ENCODE peak calls at places on chromosomes 4 and X, in four cellular contexts. One of them, this sample, is unnamed.

GRCh38 chr4:54186371-54186770 is 42.7 kb upstream of the PDGFRA start:
- DNase-seq in stimulated activated CD4-positive, alpha-beta T cell treated with anti-CD3 and anti-CD28 coated beads, Interleukin-1b, Interleukin-23, amount 100 ng/mL, for 48 hours: no peak
- DNase-seq in EL: no peak
- DNase-seq in amniotic stem cell: no peak
- DNase-seq in this sample: no peak

GRCh38 chrX:124229374-124229773 is 103.1 kb upstream of the TEX13D start:
- DNase-seq in amniotic stem cell: no peak
- DNase-seq in EL: no peak
- DNase-seq in stimulated activated CD4-positive, alpha-beta T cell treated with anti-CD3 and anti-CD28 coated beads, Interleukin-1b, Interleukin-23, amount 100 ng/mL, for 48 hours: no peak
- DNase-seq in this sample: no peak

GRCh38 chrX:153687121-153688039 is at the start of gene SLC6A8:
- DNase-seq in EL: peak; percentile 69
- DNase-seq in amniotic stem cell: peak; percentile 4
- DNase-seq in stimulated activated CD4-positive, alpha-beta T cell treated with anti-CD3 and anti-CD28 coated beads, Interleukin-1b, Interleukin-23, amount 100 ng/mL, for 48 hours: no peak
- DNase-seq in this sample: peak; percentile 71

GRCh38 chr4:89915937-89916336 is 21.3 kb downstream of the MMRN1 start:
- DNase-seq in EL: no peak
- DNase-seq in amniotic stem cell: no peak
- DNase-seq in stimulated activated CD4-positive, alpha-beta T cell treated with anti-CD3 and anti-CD28 coated beads, Interleukin-1b, Interleukin-23, amount 100 ng/mL, for 48 hours: no peak
- DNase-seq in this sample: no peak

GRCh38 chrX:140157611-140158010 is 192.3 kb upstream of the CXorf66 start:
- DNase-seq in EL: peak; percentile 8
- DNase-seq in stimulated activated CD4-positive, alpha-beta T cell treated with anti-CD3 and anti-CD28 coated beads, Interleukin-1b, Interleukin-23, amount 100 ng/mL, for 48 hours: no peak
- DNase-seq in amniotic stem cell: no peak
- DNase-seq in this sample: no peak

GRCh38 chr4:151719045-151719743 is 41.6 kb downstream of the GATB start:
- DNase-seq in EL: no peak
- DNase-seq in stimulated activated CD4-positive, alpha-beta T cell treated with anti-CD3 and anti-CD28 coated beads, Interleukin-1b, Interleukin-23, amount 100 ng/mL, for 48 hours: no peak
- DNase-seq in amniotic stem cell: no peak
- DNase-seq in this sample: no peak

GRCh38 chr4:183996868-183997267 is 91.8 kb downstream of the STOX2 start:
- DNase-seq in amniotic stem cell: no peak
- DNase-seq in stimulated activated CD4-positive, alpha-beta T cell treated with anti-CD3 and anti-CD28 coated beads, Interleukin-1b, Interleukin-23, amount 100 ng/mL, for 48 hours: no peak
- DNase-seq in EL: peak; percentile 69
- DNase-seq in this sample: no peak

GRCh38 chr4:98113005-98113404 is 30.3 kb downstream of the STPG2 start:
- DNase-seq in amniotic stem cell: no peak
- DNase-seq in stimulated activated CD4-positive, alpha-beta T cell treated with anti-CD3 and anti-CD28 coated beads, Interleukin-1b, Interleukin-23, amount 100 ng/mL, for 48 hours: no peak
- DNase-seq in EL: peak; percentile 18
- DNase-seq in this sample: no peak

GRCh38 chrX:40174594-40175415 is 77.0 kb upstream of the BCOR start:
- DNase-seq in stimulated activated CD4-positive, alpha-beta T cell treated with anti-CD3 and anti-CD28 coated beads, Interleukin-1b, Interleukin-23, amount 100 ng/mL, for 48 hours: peak; percentile 61
- DNase-seq in amniotic stem cell: no peak
- DNase-seq in EL: peak; percentile 55
- DNase-seq in this sample: no peak

GRCh38 chr4:55880652-55881280 is 27.3 kb downstream of the EXOC1 start:
- DNase-seq in stimulated activated CD4-positive, alpha-beta T cell treated with anti-CD3 and anti-CD28 coated beads, Interleukin-1b, Interleukin-23, amount 100 ng/mL, for 48 hours: no peak
- DNase-seq in EL: no peak
- DNase-seq in amniotic stem cell: no peak
- DNase-seq in this sample: no peak

GRCh38 chrX:133938530-133938929 is 46.9 kb downstream of the GPC3 start:
- DNase-seq in stimulated activated CD4-positive, alpha-beta T cell treated with anti-CD3 and anti-CD28 coated beads, Interleukin-1b, Interleukin-23, amount 100 ng/mL, for 48 hours: no peak
- DNase-seq in amniotic stem cell: no peak
- DNase-seq in EL: no peak
- DNase-seq in this sample: no peak

GRCh38 chrX:119604778-119605177 is 1.4 kb downstream of the NKRF start:
- DNase-seq in stimulated activated CD4-positive, alpha-beta T cell treated with anti-CD3 and anti-CD28 coated beads, Interleukin-1b, Interleukin-23, amount 100 ng/mL, for 48 hours: no peak
- DNase-seq in amniotic stem cell: no peak
- DNase-seq in EL: no peak
- DNase-seq in this sample: no peak

GRCh38 chr4:14110407-14110806 is 482.9 kb upstream of the BOD1L1 start:
- DNase-seq in stimulated activated CD4-positive, alpha-beta T cell treated with anti-CD3 and anti-CD28 coated beads, Interleukin-1b, Interleukin-23, amount 100 ng/mL, for 48 hours: no peak
- DNase-seq in EL: peak; percentile 81
- DNase-seq in amniotic stem cell: peak; percentile 42
- DNase-seq in this sample: no peak

GRCh38 chr4:141134051-141134450 is 782 bp upstream of the RNF150 start:
- DNase-seq in EL: peak; percentile 29
- DNase-seq in amniotic stem cell: no peak
- DNase-seq in stimulated activated CD4-positive, alpha-beta T cell treated with anti-CD3 and anti-CD28 coated beads, Interleukin-1b, Interleukin-23, amount 100 ng/mL, for 48 hours: no peak
- DNase-seq in this sample: no peak

GRCh38 chr4:62408467-62408866 is 1208.3 kb downstream of the ADGRL3 start:
- DNase-seq in EL: no peak
- DNase-seq in stimulated activated CD4-positive, alpha-beta T cell treated with anti-CD3 and anti-CD28 coated beads, Interleukin-1b, Interleukin-23, amount 100 ng/mL, for 48 hours: no peak
- DNase-seq in amniotic stem cell: no peak
- DNase-seq in this sample: no peak

GRCh38 chrX:821311-822178 is 191.0 kb downstream of the SHOX start:
- DNase-seq in stimulated activated CD4-positive, alpha-beta T cell treated with anti-CD3 and anti-CD28 coated beads, Interleukin-1b, Interleukin-23, amount 100 ng/mL, for 48 hours: no peak
- DNase-seq in amniotic stem cell: no peak
- DNase-seq in EL: no peak
- DNase-seq in this sample: no peak

GRCh38 chrX:115177941-115178340 is 11.3 kb upstream of the RBMXL3 start:
- DNase-seq in stimulated activated CD4-positive, alpha-beta T cell treated with anti-CD3 and anti-CD28 coated beads, Interleukin-1b, Interleukin-23, amount 100 ng/mL, for 48 hours: no peak
- DNase-seq in amniotic stem cell: no peak
- DNase-seq in EL: no peak
- DNase-seq in this sample: no peak

GRCh38 chrX:45196701-45197100 is 4.0 kb downstream of the DIPK2B start:
- DNase-seq in amniotic stem cell: no peak
- DNase-seq in EL: peak; percentile 62
- DNase-seq in stimulated activated CD4-positive, alpha-beta T cell treated with anti-CD3 and anti-CD28 coated beads, Interleukin-1b, Interleukin-23, amount 100 ng/mL, for 48 hours: no peak
- DNase-seq in this sample: no peak

GRCh38 chrX:110004210-110004609 is 1.3 kb downstream of the TMEM164 start:
- DNase-seq in stimulated activated CD4-positive, alpha-beta T cell treated with anti-CD3 and anti-CD28 coated beads, Interleukin-1b, Interleukin-23, amount 100 ng/mL, for 48 hours: no peak
- DNase-seq in EL: no peak
- DNase-seq in amniotic stem cell: no peak
- DNase-seq in this sample: peak; percentile 43

GRCh38 chr4:155953151-155954117 is at the start of gene CTSO:
- DNase-seq in EL: peak; percentile 79
- DNase-seq in stimulated activated CD4-positive, alpha-beta T cell treated with anti-CD3 and anti-CD28 coated beads, Interleukin-1b, Interleukin-23, amount 100 ng/mL, for 48 hours: peak; percentile 70
- DNase-seq in amniotic stem cell: peak; percentile 65
- DNase-seq in this sample: peak; percentile 56

GRCh38 chrX:15579778-15580747 is 20.7 kb downstream of the ACE2 start:
- DNase-seq in EL: no peak
- DNase-seq in amniotic stem cell: no peak
- DNase-seq in stimulated activated CD4-positive, alpha-beta T cell treated with anti-CD3 and anti-CD28 coated beads, Interleukin-1b, Interleukin-23, amount 100 ng/mL, for 48 hours: no peak
- DNase-seq in this sample: no peak

GRCh38 chr4:24604558-24605214 is 20.3 kb upstream of the DHX15 start:
- DNase-seq in amniotic stem cell: no peak
- DNase-seq in EL: no peak
- DNase-seq in stimulated activated CD4-positive, alpha-beta T cell treated with anti-CD3 and anti-CD28 coated beads, Interleukin-1b, Interleukin-23, amount 100 ng/mL, for 48 hours: no peak
- DNase-seq in this sample: peak; percentile 5

GRCh38 chr4:91256043-91256442 is 1047.7 kb upstream of the GRID2 start:
- DNase-seq in stimulated activated CD4-positive, alpha-beta T cell treated with anti-CD3 and anti-CD28 coated beads, Interleukin-1b, Interleukin-23, amount 100 ng/mL, for 48 hours: no peak
- DNase-seq in EL: no peak
- DNase-seq in amniotic stem cell: no peak
- DNase-seq in this sample: no peak

GRCh38 chr4:38030023-38030422 is 69.8 kb downstream of the PTTG2 start:
- DNase-seq in amniotic stem cell: no peak
- DNase-seq in stimulated activated CD4-positive, alpha-beta T cell treated with anti-CD3 and anti-CD28 coated beads, Interleukin-1b, Interleukin-23, amount 100 ng/mL, for 48 hours: no peak
- DNase-seq in EL: peak; percentile 56
- DNase-seq in this sample: peak; percentile 24

GRCh38 chrX:29397506-29397905 is 810.3 kb downstream of the IL1RAPL1 start:
- DNase-seq in amniotic stem cell: no peak
- DNase-seq in EL: peak; percentile 1
- DNase-seq in stimulated activated CD4-positive, alpha-beta T cell treated with anti-CD3 and anti-CD28 coated beads, Interleukin-1b, Interleukin-23, amount 100 ng/mL, for 48 hours: no peak
- DNase-seq in this sample: no peak

GRCh38 chr4:11497972-11498371 is 69.3 kb upstream of the HS3ST1 start:
- DNase-seq in stimulated activated CD4-positive, alpha-beta T cell treated with anti-CD3 and anti-CD28 coated beads, Interleukin-1b, Interleukin-23, amount 100 ng/mL, for 48 hours: no peak
- DNase-seq in EL: no peak
- DNase-seq in amniotic stem cell: no peak
- DNase-seq in this sample: no peak

GRCh38 chr4:10403633-10404445 is 53.4 kb downstream of the ZNF518B start:
- DNase-seq in stimulated activated CD4-positive, alpha-beta T cell treated with anti-CD3 and anti-CD28 coated beads, Interleukin-1b, Interleukin-23, amount 100 ng/mL, for 48 hours: no peak
- DNase-seq in EL: peak; percentile 48
- DNase-seq in amniotic stem cell: peak; percentile 12
- DNase-seq in this sample: peak; percentile 26

GRCh38 chrX:2507904-2508630 is 7.3 kb upstream of the DHRSX start:
- DNase-seq in stimulated activated CD4-positive, alpha-beta T cell treated with anti-CD3 and anti-CD28 coated beads, Interleukin-1b, Interleukin-23, amount 100 ng/mL, for 48 hours: no peak
- DNase-seq in EL: no peak
- DNase-seq in amniotic stem cell: no peak
- DNase-seq in this sample: no peak

GRCh38 chrX:2819345-2820130 is 9.2 kb upstream of the GYG2 start:
- DNase-seq in EL: no peak
- DNase-seq in stimulated activated CD4-positive, alpha-beta T cell treated with anti-CD3 and anti-CD28 coated beads, Interleukin-1b, Interleukin-23, amount 100 ng/mL, for 48 hours: no peak
- DNase-seq in amniotic stem cell: no peak
- DNase-seq in this sample: peak; percentile 21

GRCh38 chrX:133171962-133172708 is 46.0 kb downstream of the TFDP3 start:
- DNase-seq in EL: no peak
- DNase-seq in amniotic stem cell: no peak
- DNase-seq in stimulated activated CD4-positive, alpha-beta T cell treated with anti-CD3 and anti-CD28 coated beads, Interleukin-1b, Interleukin-23, amount 100 ng/mL, for 48 hours: no peak
- DNase-seq in this sample: peak; percentile 13